ENCODE peak calls at places on chromosomes 12 and 14, in seven cellular contexts. V is lower leg skin, Z is vagina, J is A549, G is breast epithelium, S is esophagus squamous epithelium, D is ovary. L is an unnamed sample.

GRCh38 chr12:115349711-115350110 is 665.7 kb upstream of the TBX3 start:
- DNase-seq in J (no peak), D (no peak), V (no peak), G (no peak), S (no peak), Z (no peak), L (no peak)

GRCh38 chr14:103512701-103513611 is 9.7 kb downstream of the CKB start:
- DNase-seq in S (no peak), Z (no peak), V (peak), J (no peak), D (no peak), G (peak), L (peak)

GRCh38 chr14:32102152-32102787 is 25.2 kb downstream of the ARHGAP5 start:
- DNase-seq in S (no peak), D (no peak), J (no peak), Z (no peak), V (no peak), G (no peak), L (no peak)

GRCh38 chr12:26125451-26126339 is 858 bp upstream of the BHLHE41 start:
- DNase-seq in S (peak), Z (no peak), D (peak), V (peak), G (peak), J (peak), L (peak)

GRCh38 chr12:48199784-48200198 is 3.3 kb downstream of the OR10AD1 start:
- DNase-seq in J (no peak), Z (no peak), D (peak), G (no peak), S (no peak), V (no peak), L (no peak)

GRCh38 chr12:14995583-14996425 is 23.0 kb downstream of the PDE6H start:
- DNase-seq in G (no peak), Z (no peak), V (no peak), D (no peak), S (no peak), J (peak), L (no peak)

GRCh38 chr14:67999693-68000384 is 180.3 kb downstream of the RAD51B start:
- DNase-seq in Z (no peak), V (no peak), J (peak), S (no peak), D (no peak), G (no peak), L (no peak)

GRCh38 chr14:103259184-103259583 is 74.9 kb upstream of the EIF5 start:
- DNase-seq in G (no peak), V (no peak), Z (peak), S (no peak), D (no peak), J (no peak), L (no peak)

GRCh38 chr14:103121161-103121845 is 2.0 kb upstream of the TNFAIP2 start:
- DNase-seq in J (no peak), V (peak), D (no peak), Z (no peak), G (no peak), S (no peak), L (peak)

GRCh38 chr14:31505411-31505810 is 17.6 kb upstream of the GPR33 start:
- DNase-seq in V (no peak), Z (no peak), J (no peak), D (no peak), G (no peak), S (no peak), L (no peak)

GRCh38 chr12:68331869-68332725 is at the start of gene MDM1:
- DNase-seq in V (peak), J (peak), S (peak), D (peak), G (peak), Z (peak), L (peak)

GRCh38 chr12:68332726-68333630 is 816 bp upstream of the MDM1 start:
- DNase-seq in J (no peak), D (no peak), V (no peak), Z (no peak), S (no peak), G (no peak), L (no peak)

GRCh38 chr12:68335462-68335861 is 3.3 kb upstream of the MDM1 start:
- DNase-seq in S (no peak), D (no peak), V (no peak), Z (no peak), G (no peak), J (no peak), L (no peak)

GRCh38 chr12:68331500-68331868 is 678 bp downstream of the MDM1 start:
- DNase-seq in S (no peak), Z (no peak), D (no peak), G (no peak), J (no peak), V (no peak), L (no peak)

DNA sequence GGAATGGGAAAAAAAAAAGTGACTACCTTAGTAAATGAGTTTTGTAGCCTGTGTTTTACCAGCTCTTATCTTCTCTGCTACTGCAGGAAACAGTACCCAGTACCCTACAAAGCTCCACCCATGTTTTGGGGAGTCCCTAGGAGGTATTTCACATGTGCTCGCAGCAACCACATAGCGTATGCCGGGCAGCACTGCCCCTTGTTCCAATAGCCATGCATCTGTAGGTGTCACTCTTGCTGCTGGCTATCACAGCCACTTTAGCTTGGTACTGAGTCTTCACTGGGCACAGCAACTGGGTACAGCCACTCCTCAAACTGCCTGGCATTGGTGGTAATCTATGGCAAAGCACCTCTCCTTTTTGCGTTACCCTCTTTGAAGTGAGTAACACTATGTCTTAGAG is 2.0 kb upstream of the MDM1 start:
- DNase-seq in J (no peak), D (no peak), S (no peak), Z (no peak), V (no peak), G (no peak), L (peak)
- TF ChIP-seq CTCF in J (peak), D (no peak), S (no peak), Z (no peak), V (no peak), G (no peak), L (no peak)

GRCh38 chr12:104317538-104318210 is 14.1 kb downstream of the EID3 start:
- DNase-seq in D (no peak), Z (no peak), S (no peak), G (no peak), V (no peak), J (no peak), L (no peak)
- TF ChIP-seq POLR2A in D (no peak), Z (no peak), S (no peak), G (no peak), V (no peak), J (no peak), L (no peak)

DNA sequence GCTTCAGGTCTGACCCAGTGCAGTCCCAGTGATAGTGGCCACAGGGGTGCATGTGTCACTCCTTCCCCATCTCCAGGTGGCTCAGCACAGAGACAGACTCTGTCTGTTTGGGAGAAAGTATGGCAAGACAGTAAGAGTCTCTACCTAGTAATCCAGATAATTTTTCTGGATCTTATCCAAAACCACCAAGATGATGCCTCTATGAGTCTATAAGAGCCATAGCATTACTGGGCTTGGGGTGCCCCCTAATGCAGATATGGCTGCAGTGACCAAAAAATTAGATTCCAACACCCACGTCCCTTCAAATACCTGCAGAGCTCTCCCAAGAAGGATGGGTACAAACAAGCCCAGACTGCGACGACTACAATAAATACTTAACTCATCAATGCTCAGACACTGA is 123.8 kb downstream of the GRIP1 start:
- DNase-seq in G (no peak), J (no peak), Z (no peak), V (no peak), D (no peak), S (no peak), L (no peak)
- TF ChIP-seq CTCF in G (no peak), J (no peak), Z (no peak), V (no peak), D (no peak), S (no peak), L (no peak)

DNA sequence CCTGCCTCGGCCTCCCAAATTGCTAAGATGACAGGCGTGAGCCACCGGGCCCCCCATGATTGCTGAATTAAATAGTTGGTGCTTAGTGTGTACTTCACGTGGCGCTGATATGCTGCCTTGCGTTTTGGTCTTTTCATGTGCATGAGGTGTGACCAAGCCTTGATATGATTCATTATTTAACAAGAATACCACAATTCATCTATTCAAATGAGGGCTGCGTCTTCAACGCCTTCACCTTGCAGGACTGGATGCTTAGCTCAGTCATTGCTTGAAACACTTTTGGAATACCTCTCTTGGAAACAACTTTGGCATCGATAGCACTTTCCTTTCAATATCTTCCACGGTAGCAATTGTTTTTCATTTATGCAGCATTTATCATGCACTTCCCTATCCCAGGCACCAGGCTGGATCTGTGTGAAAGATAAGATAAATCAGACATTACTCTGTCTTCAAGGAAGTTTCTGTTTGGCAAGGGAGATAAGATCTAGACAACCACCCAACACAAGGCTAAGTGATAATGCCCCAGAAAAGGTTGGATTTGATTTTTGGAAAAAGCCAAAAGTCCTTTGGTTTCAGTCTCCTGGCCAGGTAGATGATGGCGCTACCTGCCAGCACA is 1.3 kb upstream of the TEAD4 start:
- DNase-seq in G (no peak), D (no peak), S (no peak), V (no peak), J (peak), Z (no peak), L (no peak)
- TF ChIP-seq POLR2A in G (no peak), D (no peak), S (no peak), V (no peak), J (no peak), Z (no peak), L (no peak)

GRCh38 chr12:18306311-18306710 is 45.0 kb downstream of the PIK3C2G start:
- DNase-seq in V (no peak), Z (no peak), G (no peak), S (no peak), D (no peak), J (no peak), L (no peak)

GRCh38 chr12:18302809-18303430 is 41.6 kb downstream of the PIK3C2G start:
- DNase-seq in D (no peak), S (no peak), Z (no peak), J (no peak), V (no peak), G (no peak), L (no peak)

DNA sequence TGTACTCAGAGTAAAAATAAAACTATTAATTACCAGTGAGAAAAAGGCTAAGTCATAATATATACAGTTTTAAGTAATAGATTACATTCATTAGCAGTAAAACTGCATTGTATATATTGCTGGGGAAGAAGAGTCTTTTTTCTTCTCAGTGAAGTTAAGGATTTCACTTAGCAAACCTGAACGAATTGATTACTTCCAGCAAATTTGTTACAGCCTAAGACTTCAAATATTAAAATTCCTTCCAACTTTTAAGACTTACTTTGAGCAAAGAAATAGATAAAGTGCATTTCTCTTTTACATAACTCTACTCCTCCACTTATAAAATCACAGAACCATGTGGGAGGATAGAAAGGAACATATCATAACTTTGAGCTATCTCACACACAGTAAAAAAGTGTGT is 43.3 kb downstream of the PIK3C2G start:
- DNase-seq in J (no peak), D (no peak), Z (no peak), V (no peak), G (no peak), S (no peak), L (no peak)
- TF ChIP-seq CTCF in J (no peak), D (no peak), Z (no peak), V (no peak), G (no peak), S (no peak), L (no peak)

DNA sequence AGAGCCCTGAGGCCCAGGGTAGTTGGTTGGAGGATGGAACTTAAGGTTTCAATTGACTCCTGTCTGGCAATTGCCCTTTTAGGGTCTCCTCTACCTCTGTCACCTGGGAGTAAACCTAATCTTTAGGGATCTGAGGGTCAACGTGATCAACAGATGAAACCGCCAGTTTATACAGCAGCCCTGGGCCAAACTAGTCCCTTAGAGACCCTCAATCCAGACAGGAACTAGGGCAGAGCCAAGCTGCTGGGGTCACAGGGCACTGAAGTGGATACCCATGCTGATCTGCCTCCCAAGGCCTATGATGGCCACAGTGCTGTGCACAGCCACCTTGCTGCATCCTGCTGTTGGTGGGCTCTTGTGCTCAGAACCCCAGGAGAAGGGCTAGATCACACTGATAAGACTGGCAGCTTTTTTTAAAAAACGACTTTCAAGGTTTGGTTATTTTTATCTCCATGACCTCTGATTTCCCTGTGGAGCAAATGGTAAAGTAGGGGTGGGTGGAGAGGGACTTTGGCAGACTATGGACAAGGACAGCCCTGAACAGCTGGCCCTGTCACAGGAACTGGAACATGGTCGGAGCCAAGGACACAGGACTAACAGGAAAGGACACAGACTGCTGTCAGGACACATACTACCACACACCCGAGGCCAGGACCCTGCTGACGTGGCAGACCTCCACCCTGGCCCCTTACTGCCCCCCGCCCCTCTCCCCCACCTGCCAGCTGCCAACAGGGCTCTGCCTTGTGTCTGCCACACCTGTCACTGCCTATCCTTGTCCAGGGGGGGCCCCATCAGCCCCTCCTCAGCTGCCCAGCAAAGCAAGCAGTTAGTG is 474 bp downstream of the FITM1 start:
- DNase-seq in Z (no peak), J (no peak), S (no peak), V (no peak), G (no peak), D (no peak), L (no peak)
- TF ChIP-seq POLR2A in Z (no peak), J (no peak), S (no peak), V (no peak), G (no peak), D (no peak), L (no peak)

GRCh38 chr14:97655169-97655948 is 858.2 kb downstream of the VRK1 start:
- DNase-seq in Z (no peak), G (no peak), S (no peak), V (peak), D (no peak), J (no peak), L (no peak)
- TF ChIP-seq CTCF in Z (no peak), G (no peak), S (no peak), V (no peak), D (no peak), J (no peak), L (no peak)

GRCh38 chr12:76029982-76030377 is 1.6 kb downstream of the PHLDA1 start:
- DNase-seq in G (no peak), J (no peak), V (no peak), D (no peak), Z (no peak), S (no peak), L (no peak)

GRCh38 chr12:76028649-76029277 is 2.8 kb downstream of the PHLDA1 start:
- DNase-seq in S (no peak), G (no peak), J (no peak), D (no peak), V (no peak), Z (no peak), L (no peak)

GRCh38 chr12:76031414-76032042 is at the start of gene PHLDA1:
- DNase-seq in G (peak), D (peak), Z (peak), J (peak), V (peak), S (peak), L (peak)

GRCh38 chr12:76031081-76031413 is 529 bp downstream of the PHLDA1 start:
- DNase-seq in G (no peak), V (no peak), J (no peak), S (no peak), D (no peak), Z (no peak), L (no peak)

DNA sequence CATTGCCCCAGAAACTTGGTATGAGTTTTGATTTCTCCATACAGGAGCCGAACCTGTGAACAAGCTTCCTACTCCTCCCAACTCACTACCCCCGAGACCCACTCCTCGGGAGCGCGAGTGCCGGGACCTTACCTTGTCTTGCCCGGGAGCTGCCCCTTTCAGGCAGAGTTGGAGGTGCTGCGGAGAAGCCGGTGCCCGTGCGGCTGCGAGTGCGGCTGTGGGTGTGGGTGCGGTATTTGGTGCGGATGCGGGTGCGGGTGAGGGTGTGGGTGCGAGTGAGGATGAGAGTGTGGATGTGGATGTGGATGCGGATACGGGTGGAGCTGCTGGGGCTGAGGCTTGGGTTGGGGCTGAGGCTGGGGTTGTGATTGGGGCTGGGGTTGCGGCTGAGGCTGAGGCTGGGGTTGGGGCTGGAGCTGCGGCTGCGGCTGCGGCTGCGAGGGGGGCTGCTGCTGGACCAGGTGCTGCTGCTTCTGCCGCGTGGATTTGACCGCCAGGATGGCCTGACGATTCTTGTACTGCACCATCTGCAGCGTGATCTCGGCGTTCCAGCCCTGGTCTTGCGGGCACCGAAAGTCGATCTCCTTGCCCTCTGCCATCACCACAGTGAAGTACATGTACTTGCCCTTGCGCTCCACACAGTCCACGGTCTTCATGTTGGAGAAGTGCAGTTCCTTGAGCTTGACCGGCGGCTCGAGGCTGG is 1.0 kb downstream of the PHLDA1 start:
- DNase-seq in V (no peak), J (no peak), D (peak), S (no peak), G (peak), Z (peak), L (peak)
- TF ChIP-seq POLR2A in V (no peak), J (peak), D (no peak), S (no peak), G (no peak), Z (no peak), L (no peak)

DNA sequence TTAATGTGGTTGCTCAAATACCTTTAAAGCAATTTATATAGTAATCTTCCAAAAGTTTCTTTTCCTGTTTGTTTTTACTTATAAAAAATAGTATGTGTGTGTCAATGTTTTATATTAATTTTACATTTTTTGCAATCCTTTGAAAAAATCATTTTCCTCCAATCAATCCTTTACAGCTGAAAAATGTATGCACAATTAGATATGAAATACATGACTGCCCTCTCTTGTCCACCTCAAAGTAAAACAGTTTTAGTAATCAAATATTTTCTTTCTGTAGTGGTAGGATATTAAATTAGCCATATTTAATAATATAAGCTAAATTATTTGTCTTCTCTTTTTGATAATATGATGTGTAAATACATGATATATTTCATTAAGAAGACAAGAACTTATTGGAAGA is 269.9 kb downstream of the ADAMTS20 start:
- DNase-seq in J (no peak), D (no peak), S (no peak), Z (no peak), V (no peak), G (no peak), L (no peak)
- TF ChIP-seq CTCF in J (peak), D (no peak), S (no peak), Z (no peak), V (no peak), G (no peak), L (no peak)